ENCODE peak calls at places on chromosomes 5 and 9, in ten cellular contexts. One of them, this sample, is unnamed.

GRCh38 chr5:170357853-170358497 is 31.2 kb downstream of the KCNMB1 start:
- DNase-seq in A549: no peak
- DNase-seq in fibroblast of lung: no peak
- DNase-seq in neural progenitor cell: no peak
- DNase-seq in neuronal stem cell: no peak
- DNase-seq in mammary epithelial cell: no peak
- DNase-seq in GM23248: no peak
- DNase-seq in GM23338: no peak
- DNase-seq in Karpas-422: no peak
- DNase-seq in H9: no peak
- DNase-seq in this sample: no peak

GRCh38 chr5:122515709-122516431 is 203.8 kb downstream of the SNCAIP start:
- DNase-seq in A549: peak
- DNase-seq in fibroblast of lung: peak
- DNase-seq in neural progenitor cell: peak
- DNase-seq in neuronal stem cell: peak
- DNase-seq in mammary epithelial cell: peak
- DNase-seq in GM23248: peak
- DNase-seq in GM23338: peak
- DNase-seq in Karpas-422: peak
- DNase-seq in H9: peak
- DNase-seq in this sample: peak

GRCh38 chr5:33936004-33936380 is 194 bp upstream of the RXFP3 start:
- DNase-seq in A549: peak
- DNase-seq in fibroblast of lung: peak
- DNase-seq in neural progenitor cell: peak
- DNase-seq in neuronal stem cell: peak
- DNase-seq in mammary epithelial cell: peak
- DNase-seq in GM23248: peak
- DNase-seq in GM23338: peak
- DNase-seq in Karpas-422: no peak
- DNase-seq in H9: peak
- DNase-seq in this sample: no peak

GRCh38 chr9:83623634-83623991 is 670 bp downstream of the IDNK start:
- DNase-seq in A549: no peak
- DNase-seq in fibroblast of lung: no peak
- DNase-seq in neural progenitor cell: no peak
- DNase-seq in neuronal stem cell: no peak
- DNase-seq in mammary epithelial cell: no peak
- DNase-seq in GM23248: no peak
- DNase-seq in GM23338: no peak
- DNase-seq in Karpas-422: peak
- DNase-seq in H9: no peak
- DNase-seq in this sample: no peak

GRCh38 chr5:74471875-74472274 is 168.7 kb downstream of the ENC1 start:
- DNase-seq in A549: no peak
- DNase-seq in fibroblast of lung: no peak
- DNase-seq in neural progenitor cell: no peak
- DNase-seq in neuronal stem cell: no peak
- DNase-seq in mammary epithelial cell: no peak
- DNase-seq in GM23248: peak
- DNase-seq in GM23338: no peak
- DNase-seq in Karpas-422: no peak
- DNase-seq in H9: no peak
- DNase-seq in this sample: no peak

GRCh38 chr9:122463828-122464632 is 13.7 kb downstream of the OR1J1 start:
- DNase-seq in A549: peak
- DNase-seq in fibroblast of lung: no peak
- DNase-seq in neural progenitor cell: peak
- DNase-seq in neuronal stem cell: no peak
- DNase-seq in mammary epithelial cell: peak
- DNase-seq in GM23248: no peak
- DNase-seq in GM23338: peak
- DNase-seq in Karpas-422: peak
- DNase-seq in H9: peak
- DNase-seq in this sample: no peak

GRCh38 chr5:89343666-89344065 is 460.7 kb upstream of the MEF2C start:
- DNase-seq in A549: no peak
- DNase-seq in fibroblast of lung: no peak
- DNase-seq in neural progenitor cell: no peak
- DNase-seq in neuronal stem cell: no peak
- DNase-seq in mammary epithelial cell: peak
- DNase-seq in GM23248: no peak
- DNase-seq in GM23338: no peak
- DNase-seq in Karpas-422: no peak
- DNase-seq in H9: no peak
- DNase-seq in this sample: no peak

GRCh38 chr5:160395111-160395510 is 4.7 kb downstream of the FAM200C start:
- DNase-seq in A549: no peak
- DNase-seq in fibroblast of lung: no peak
- DNase-seq in neural progenitor cell: no peak
- DNase-seq in neuronal stem cell: no peak
- DNase-seq in mammary epithelial cell: no peak
- DNase-seq in GM23248: no peak
- DNase-seq in GM23338: no peak
- DNase-seq in Karpas-422: no peak
- DNase-seq in H9: no peak
- DNase-seq in this sample: no peak

GRCh38 chr9:95623614-95624013 is 106.8 kb upstream of the PTCH1 start:
- DNase-seq in A549: no peak
- DNase-seq in fibroblast of lung: no peak
- DNase-seq in neural progenitor cell: no peak
- DNase-seq in neuronal stem cell: no peak
- DNase-seq in mammary epithelial cell: no peak
- DNase-seq in GM23248: no peak
- DNase-seq in GM23338: no peak
- DNase-seq in Karpas-422: no peak
- DNase-seq in H9: no peak
- DNase-seq in this sample: no peak

GRCh38 chr9:95629585-95629984 is 112.8 kb upstream of the PTCH1 start:
- DNase-seq in A549: no peak
- DNase-seq in fibroblast of lung: no peak
- DNase-seq in neural progenitor cell: no peak
- DNase-seq in neuronal stem cell: no peak
- DNase-seq in mammary epithelial cell: no peak
- DNase-seq in GM23248: no peak
- DNase-seq in GM23338: no peak
- DNase-seq in Karpas-422: no peak
- DNase-seq in H9: no peak
- DNase-seq in this sample: no peak

GRCh38 chr9:95626885-95627558 is 110.3 kb upstream of the PTCH1 start:
- DNase-seq in A549: no peak
- DNase-seq in fibroblast of lung: no peak
- DNase-seq in neural progenitor cell: no peak
- DNase-seq in neuronal stem cell: no peak
- DNase-seq in mammary epithelial cell: no peak
- DNase-seq in GM23248: peak
- DNase-seq in GM23338: no peak
- DNase-seq in Karpas-422: no peak
- DNase-seq in H9: no peak
- DNase-seq in this sample: no peak

GRCh38 chr9:95627802-95628201 is 111.0 kb upstream of the PTCH1 start:
- DNase-seq in A549: no peak
- DNase-seq in fibroblast of lung: no peak
- DNase-seq in neural progenitor cell: no peak
- DNase-seq in neuronal stem cell: no peak
- DNase-seq in mammary epithelial cell: no peak
- DNase-seq in GM23248: no peak
- DNase-seq in GM23338: no peak
- DNase-seq in Karpas-422: no peak
- DNase-seq in H9: no peak
- DNase-seq in this sample: no peak

GRCh38 chr9:95626341-95626740 is 109.6 kb upstream of the PTCH1 start:
- DNase-seq in A549: no peak
- DNase-seq in fibroblast of lung: no peak
- DNase-seq in neural progenitor cell: no peak
- DNase-seq in neuronal stem cell: no peak
- DNase-seq in mammary epithelial cell: no peak
- DNase-seq in GM23248: no peak
- DNase-seq in GM23338: no peak
- DNase-seq in Karpas-422: no peak
- DNase-seq in H9: no peak
- DNase-seq in this sample: no peak
- H3K4me2 ChIP-seq in A549: no peak
- H3K4me2 ChIP-seq in fibroblast of lung: no peak
- H3K4me2 ChIP-seq in neural progenitor cell: no peak
- H3K4me2 ChIP-seq in neuronal stem cell: no peak
- H3K4me2 ChIP-seq in mammary epithelial cell: no peak
- H3K4me2 ChIP-seq in GM23248: no peak
- H3K4me2 ChIP-seq in GM23338: no peak
- H3K4me2 ChIP-seq in Karpas-422: no peak
- H3K4me2 ChIP-seq in H9: no peak
- H3K4me2 ChIP-seq in this sample: no peak

DNA sequence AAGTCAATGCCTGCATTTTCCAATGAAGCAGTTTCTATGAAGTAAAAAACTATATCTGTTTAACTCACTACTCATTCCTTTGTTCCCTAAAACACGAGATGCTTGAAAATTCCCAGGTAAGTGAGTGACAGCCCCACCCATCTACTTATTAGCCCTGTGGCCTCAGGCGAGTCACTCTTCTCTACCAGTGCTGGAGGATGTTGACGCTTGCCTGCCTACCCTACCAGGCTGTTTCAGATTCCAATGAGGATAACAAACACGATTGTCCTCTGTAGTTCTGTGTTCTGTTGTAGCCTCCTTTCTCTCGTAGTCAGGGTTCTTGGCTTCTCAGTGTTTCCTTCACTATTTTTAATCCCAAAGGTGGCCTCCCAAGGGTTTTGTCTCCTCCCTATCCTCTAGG is 388.8 kb downstream of the KDM4C start:
- DNase-seq in A549: no peak
- DNase-seq in fibroblast of lung: no peak
- DNase-seq in neural progenitor cell: peak
- DNase-seq in neuronal stem cell: no peak
- DNase-seq in mammary epithelial cell: peak
- DNase-seq in GM23248: no peak
- DNase-seq in GM23338: peak
- DNase-seq in Karpas-422: no peak
- DNase-seq in H9: no peak
- DNase-seq in this sample: peak
- H3K27ac ChIP-seq in A549: no peak
- H3K27ac ChIP-seq in fibroblast of lung: no peak
- H3K27ac ChIP-seq in neural progenitor cell: no peak
- H3K27ac ChIP-seq in neuronal stem cell: no peak
- H3K27ac ChIP-seq in mammary epithelial cell: peak
- H3K27ac ChIP-seq in GM23248: no peak
- H3K27ac ChIP-seq in GM23338: no peak
- H3K27ac ChIP-seq in Karpas-422: no peak
- H3K27ac ChIP-seq in H9: no peak
- H3K27ac ChIP-seq in this sample: no peak

DNA sequence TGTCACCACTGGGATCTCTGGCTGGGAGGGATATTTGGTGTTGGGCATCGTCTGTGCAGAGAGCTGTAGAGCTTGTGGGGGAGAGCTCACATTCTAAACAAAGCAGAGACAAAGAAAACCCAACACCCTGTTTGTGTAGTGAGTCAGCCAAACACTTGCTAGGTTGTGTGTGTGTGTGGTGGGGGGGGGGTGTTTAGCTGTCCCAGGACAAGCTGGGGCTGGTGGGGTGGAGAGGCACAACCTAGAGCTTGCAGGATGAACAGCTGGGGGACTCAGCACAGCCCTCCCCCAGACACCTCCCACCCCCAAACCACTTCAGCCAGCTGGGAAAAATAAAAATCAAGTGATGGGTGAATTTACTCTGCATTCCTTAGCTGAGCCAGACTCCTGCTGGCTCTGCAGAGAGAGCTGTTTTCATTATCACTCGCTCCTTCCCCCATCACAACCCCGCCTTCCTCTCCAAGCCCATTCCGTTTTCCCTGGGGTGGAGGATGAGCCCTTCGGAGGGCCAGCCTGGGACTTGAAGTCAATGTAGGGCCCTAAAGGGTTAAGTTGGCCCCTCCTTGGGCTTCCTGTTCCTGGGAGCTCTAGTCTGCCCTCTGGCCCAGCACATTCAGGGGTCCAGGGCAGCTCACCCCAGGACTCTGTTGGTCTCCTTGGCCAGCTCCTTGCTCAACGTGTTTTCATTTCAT is 2.6 kb downstream of the OLFML2A start:
- DNase-seq in A549: peak
- DNase-seq in fibroblast of lung: peak
- DNase-seq in neural progenitor cell: peak
- DNase-seq in neuronal stem cell: no peak
- DNase-seq in mammary epithelial cell: peak
- DNase-seq in GM23248: peak
- DNase-seq in GM23338: peak
- DNase-seq in Karpas-422: peak
- DNase-seq in H9: peak
- DNase-seq in this sample: peak
- H3K4me2 ChIP-seq in A549: peak
- H3K4me2 ChIP-seq in fibroblast of lung: peak
- H3K4me2 ChIP-seq in neural progenitor cell: peak
- H3K4me2 ChIP-seq in neuronal stem cell: peak
- H3K4me2 ChIP-seq in mammary epithelial cell: peak
- H3K4me2 ChIP-seq in GM23248: peak
- H3K4me2 ChIP-seq in GM23338: peak
- H3K4me2 ChIP-seq in Karpas-422: no peak
- H3K4me2 ChIP-seq in H9: no peak
- H3K4me2 ChIP-seq in this sample: peak

GRCh38 chr5:172728481-172729241 is 42.3 kb downstream of the DUSP1 start:
- DNase-seq in A549: no peak
- DNase-seq in fibroblast of lung: no peak
- DNase-seq in neural progenitor cell: no peak
- DNase-seq in neuronal stem cell: no peak
- DNase-seq in mammary epithelial cell: no peak
- DNase-seq in GM23248: no peak
- DNase-seq in GM23338: no peak
- DNase-seq in Karpas-422: no peak
- DNase-seq in H9: no peak
- DNase-seq in this sample: no peak

GRCh38 chr5:172731286-172732073 is 39.5 kb downstream of the DUSP1 start:
- DNase-seq in A549: peak
- DNase-seq in fibroblast of lung: no peak
- DNase-seq in neural progenitor cell: no peak
- DNase-seq in neuronal stem cell: no peak
- DNase-seq in mammary epithelial cell: peak
- DNase-seq in GM23248: peak
- DNase-seq in GM23338: no peak
- DNase-seq in Karpas-422: no peak
- DNase-seq in H9: no peak
- DNase-seq in this sample: peak

GRCh38 chr5:172730222-172730621 is 40.8 kb downstream of the DUSP1 start:
- DNase-seq in A549: no peak
- DNase-seq in fibroblast of lung: no peak
- DNase-seq in neural progenitor cell: no peak
- DNase-seq in neuronal stem cell: no peak
- DNase-seq in mammary epithelial cell: no peak
- DNase-seq in GM23248: no peak
- DNase-seq in GM23338: no peak
- DNase-seq in Karpas-422: no peak
- DNase-seq in H9: no peak
- DNase-seq in this sample: no peak

GRCh38 chr5:172727551-172727950 is 43.4 kb downstream of the DUSP1 start:
- DNase-seq in A549: no peak
- DNase-seq in fibroblast of lung: no peak
- DNase-seq in neural progenitor cell: no peak
- DNase-seq in neuronal stem cell: no peak
- DNase-seq in mammary epithelial cell: no peak
- DNase-seq in GM23248: no peak
- DNase-seq in GM23338: no peak
- DNase-seq in Karpas-422: no peak
- DNase-seq in H9: no peak
- DNase-seq in this sample: no peak

DNA sequence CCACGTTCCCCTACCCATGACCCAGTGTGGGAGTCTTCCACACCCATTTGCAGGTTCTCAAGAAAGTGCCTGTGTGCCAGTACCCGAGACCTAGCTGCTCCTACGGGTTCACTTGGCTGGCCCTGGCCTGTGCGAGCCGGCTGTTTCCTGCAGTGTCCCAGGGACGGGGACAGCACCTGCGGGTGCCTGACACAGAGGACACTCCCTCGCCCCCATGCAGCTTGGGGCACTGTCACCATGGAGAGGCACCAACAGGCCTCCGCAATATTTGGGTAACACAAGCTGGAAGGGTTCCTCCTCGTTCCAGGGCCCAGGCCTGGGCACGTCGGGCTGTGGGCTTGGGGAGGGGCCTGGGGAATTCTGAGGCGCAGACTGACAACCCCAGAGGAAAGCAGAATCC is 41.4 kb downstream of the DUSP1 start:
- DNase-seq in A549: no peak
- DNase-seq in fibroblast of lung: no peak
- DNase-seq in neural progenitor cell: no peak
- DNase-seq in neuronal stem cell: no peak
- DNase-seq in mammary epithelial cell: no peak
- DNase-seq in GM23248: no peak
- DNase-seq in GM23338: no peak
- DNase-seq in Karpas-422: no peak
- DNase-seq in H9: no peak
- DNase-seq in this sample: no peak
- H3K27ac ChIP-seq in A549: no peak
- H3K27ac ChIP-seq in fibroblast of lung: no peak
- H3K27ac ChIP-seq in neural progenitor cell: no peak
- H3K27ac ChIP-seq in neuronal stem cell: no peak
- H3K27ac ChIP-seq in mammary epithelial cell: no peak
- H3K27ac ChIP-seq in GM23248: no peak
- H3K27ac ChIP-seq in GM23338: no peak
- H3K27ac ChIP-seq in Karpas-422: no peak
- H3K27ac ChIP-seq in H9: no peak
- H3K27ac ChIP-seq in this sample: no peak

This sample was measured in PC-9.